ENCODE peak calls at places on chromosomes 16 and 17, in nine cellular contexts. F, C, P, T, U, X, Q, N and V are unnamed samples.

GRCh38 chr16:3842994-3843393 is 37.5 kb downstream of the CREBBP start:
- DNase-seq in F (no peak), C (no peak), P (no peak), T (no peak), U (no peak), X (peak), Q (no peak), N (no peak), V (no peak)

GRCh38 chr17:71458322-71458721 is 662.5 kb upstream of the SOX9 start:
- DNase-seq in F (no peak), C (no peak), P (no peak), T (no peak), U (no peak), X (no peak), Q (no peak), N (no peak), V (no peak)

GRCh38 chr16:86514656-86515376 is 4.5 kb downstream of the FOXF1 start:
- DNase-seq in F (no peak), C (no peak), P (no peak), T (no peak), U (no peak), X (no peak), Q (no peak), N (no peak), V (no peak)

GRCh38 chr16:17568239-17568638 is 97.5 kb upstream of the XYLT1 start:
- DNase-seq in F (no peak), C (no peak), P (no peak), T (no peak), U (no peak), X (no peak), Q (no peak), N (no peak), V (no peak)

GRCh38 chr17:48907713-48908046 is 527 bp upstream of the UBE2Z start:
- DNase-seq in F (no peak), C (peak), P (no peak), T (no peak), U (peak), X (peak), Q (no peak), N (no peak), V (no peak)

GRCh38 chr16:3023415-3023668 is 400 bp downstream of the HCFC1R1 start:
- DNase-seq in F (peak), C (peak), P (no peak), T (no peak), U (peak), X (no peak), Q (no peak), N (no peak), V (no peak)

GRCh38 chr16:20879175-20880053 is 20.7 kb downstream of the DCUN1D3 start:
- DNase-seq in F (no peak), C (no peak), P (no peak), T (no peak), U (peak), X (no peak), Q (peak), N (no peak), V (no peak)

GRCh38 chr17:56597495-56597990 is 4.0 kb downstream of the NOG start:
- DNase-seq in F (no peak), C (peak), P (peak), T (peak), U (no peak), X (no peak), Q (no peak), N (no peak), V (peak)

GRCh38 chr16:87342978-87343752 is 26.0 kb upstream of the C16orf95 start:
- DNase-seq in F (no peak), C (no peak), P (no peak), T (no peak), U (no peak), X (no peak), Q (no peak), N (no peak), V (no peak)

GRCh38 chr16:3088450-3088849 is 10.6 kb downstream of the ZSCAN10 start:
- DNase-seq in F (no peak), C (no peak), P (no peak), T (no peak), U (no peak), X (no peak), Q (no peak), N (no peak), V (no peak)

GRCh38 chr17:80254396-80255241 is 6.0 kb upstream of the RNF213 start:
- DNase-seq in F (peak), C (no peak), P (no peak), T (no peak), U (peak), X (peak), Q (peak), N (no peak), V (no peak)

GRCh38 chr16:4202615-4203014 is 39.3 kb downstream of the SRL start:
- DNase-seq in F (no peak), C (no peak), P (no peak), T (no peak), U (no peak), X (no peak), Q (no peak), N (no peak), V (no peak)

GRCh38 chr16:10188236-10188635 is 6.0 kb upstream of the GRIN2A start:
- DNase-seq in F (no peak), C (no peak), P (no peak), T (no peak), U (peak), X (no peak), Q (no peak), N (no peak), V (no peak)

GRCh38 chr16:12340151-12340733 is 363.7 kb downstream of the SNX29 start:
- DNase-seq in F (no peak), C (peak), P (no peak), T (peak), U (peak), X (no peak), Q (peak), N (no peak), V (no peak)

GRCh38 chr17:17884281-17885028 is 47.7 kb upstream of the SREBF1 start:
- DNase-seq in F (no peak), C (no peak), P (no peak), T (no peak), U (no peak), X (no peak), Q (no peak), N (no peak), V (no peak)

GRCh38 chr17:75271233-75271954 is 363 bp upstream of the MIF4GD start:
- DNase-seq in F (peak), C (peak), P (peak), T (peak), U (peak), X (no peak), Q (peak), N (peak), V (peak)

GRCh38 chr17:27322690-27323508 is 29.0 kb downstream of the WSB1 start:
- DNase-seq in F (no peak), C (no peak), P (no peak), T (no peak), U (no peak), X (no peak), Q (peak), N (no peak), V (no peak)

GRCh38 chr17:21394265-21394664 is 18.1 kb downstream of the KCNJ12 start:
- DNase-seq in F (no peak), C (no peak), P (no peak), T (no peak), U (peak), X (no peak), Q (no peak), N (no peak), V (no peak)

GRCh38 chr17:19533718-19534561 is at the start of gene SLC47A1:
- DNase-seq in F (no peak), C (peak), P (peak), T (peak), U (no peak), X (no peak), Q (peak), N (no peak), V (peak)

GRCh38 chr16:70553175-70553574 is 29.6 kb downstream of the SF3B3 start:
- DNase-seq in F (no peak), C (no peak), P (no peak), T (no peak), U (peak), X (no peak), Q (no peak), N (no peak), V (no peak)

GRCh38 chr16:57530104-57530522 is 6.3 kb downstream of the CCDC102A start:
- DNase-seq in F (peak), C (no peak), P (no peak), T (peak), U (peak), X (no peak), Q (peak), N (peak), V (no peak)

GRCh38 chr17:2250140-2251095 is 53.2 kb downstream of the SMG6 start:
- DNase-seq in F (no peak), C (no peak), P (no peak), T (no peak), U (peak), X (no peak), Q (no peak), N (no peak), V (no peak)

GRCh38 chr17:17151541-17151940 is 54.6 kb downstream of the PLD6 start:
- DNase-seq in F (no peak), C (no peak), P (no peak), T (no peak), U (no peak), X (no peak), Q (peak), N (no peak), V (no peak)

GRCh38 chr16:81123092-81123852 is 27.1 kb upstream of the GCSH start:
- DNase-seq in F (no peak), C (no peak), P (no peak), T (no peak), U (no peak), X (no peak), Q (no peak), N (no peak), V (no peak)

GRCh38 chr16:67198238-67198734 is 645 bp upstream of the ELMO3 start:
- DNase-seq in F (peak), C (peak), P (no peak), T (peak), U (no peak), X (no peak), Q (peak), N (no peak), V (no peak)

GRCh38 chr17:4559851-4560820 is at the start of gene GGT6:
- DNase-seq in F (no peak), C (no peak), P (no peak), T (no peak), U (no peak), X (no peak), Q (no peak), N (no peak), V (no peak)

GRCh38 chr16:81642943-81643342 is 136.1 kb upstream of the PLCG2 start:
- DNase-seq in F (no peak), C (no peak), P (no peak), T (no peak), U (no peak), X (no peak), Q (no peak), N (no peak), V (no peak)

GRCh38 chr16:48918520-48919258 is 308.7 kb upstream of the N4BP1 start:
- DNase-seq in F (no peak), C (peak), P (no peak), T (no peak), U (no peak), X (no peak), Q (no peak), N (no peak), V (no peak)

GRCh38 chr16:11691235-11691634 is 23.0 kb downstream of the SNN start:
- DNase-seq in F (no peak), C (no peak), P (no peak), T (no peak), U (no peak), X (no peak), Q (no peak), N (no peak), V (no peak)

GRCh38 chr17:62670202-62670821 is 42.8 kb downstream of the MRC2 start:
- DNase-seq in F (no peak), C (peak), P (no peak), T (peak), U (no peak), X (no peak), Q (no peak), N (no peak), V (no peak)

GRCh38 chr17:15255713-15256454 is 9.2 kb downstream of the PMP22 start:
- DNase-seq in F (no peak), C (no peak), P (no peak), T (no peak), U (peak), X (no peak), Q (no peak), N (no peak), V (no peak)

GRCh38 chr16:11342021-11342855 is 3.0 kb upstream of the RMI2 start:
- DNase-seq in F (no peak), C (no peak), P (no peak), T (no peak), U (no peak), X (no peak), Q (no peak), N (no peak), V (no peak)

DNA sequence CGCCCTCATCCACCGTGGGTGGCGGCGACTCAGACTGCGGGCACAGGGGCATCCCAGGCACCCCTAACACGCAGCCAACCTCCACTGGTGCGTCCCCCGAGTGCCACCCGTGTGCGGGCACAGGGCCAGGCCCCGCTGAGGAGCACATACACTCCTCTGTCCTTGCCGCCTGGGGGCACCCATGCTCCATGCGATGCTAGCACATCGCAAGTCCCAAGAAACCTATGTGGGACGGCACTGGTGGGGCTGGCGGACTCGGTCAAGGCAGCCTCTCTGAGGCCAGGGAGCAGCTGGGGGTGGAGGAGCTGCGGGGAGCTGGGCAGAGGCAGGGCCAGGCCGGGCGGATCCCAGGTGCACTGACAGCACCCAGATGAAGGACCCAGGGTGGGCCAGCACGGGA is 4.0 kb downstream of the ZNF598 start:
- DNase-seq in F (no peak), C (peak), P (no peak), T (peak), U (no peak), X (no peak), Q (peak), N (no peak), V (no peak)
- TF ChIP-seq CTCF in F (no peak), C (peak), P (no peak), T (no peak), U (no peak), X (no peak), Q (peak), N (no peak), V (no peak)

GRCh38 chr16:52871481-52871880 is 181.2 kb downstream of the CHD9NB start:
- DNase-seq in F (no peak), C (no peak), P (no peak), T (no peak), U (no peak), X (no peak), Q (no peak), N (no peak), V (no peak)
- TF ChIP-seq CTCF in F (no peak), C (no peak), P (no peak), T (no peak), U (no peak), X (no peak), Q (no peak), N (no peak), V (no peak)

DNA sequence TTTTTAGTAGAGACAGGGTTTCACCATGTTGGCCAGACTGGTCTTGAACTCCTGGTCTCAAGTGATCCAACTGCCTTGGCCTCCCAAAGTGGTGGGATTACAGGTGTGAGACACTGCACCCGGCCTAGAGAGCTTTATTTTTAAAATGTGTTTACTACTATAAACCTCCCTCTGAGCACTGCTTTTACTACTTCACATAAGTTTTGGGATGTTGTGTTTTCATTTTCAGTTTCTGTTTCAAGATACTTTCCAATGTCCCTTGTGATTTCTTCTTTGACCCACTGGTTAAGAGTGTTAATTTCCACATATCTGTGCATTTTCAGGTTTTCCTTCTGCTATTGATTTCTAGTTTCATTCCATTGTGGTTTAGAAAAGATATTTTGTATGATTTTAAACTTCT is 74.5 kb downstream of the NETO2 start:
- DNase-seq in F (no peak), C (no peak), P (no peak), T (no peak), U (no peak), X (no peak), Q (no peak), N (no peak), V (no peak)
- TF ChIP-seq CTCF in F (no peak), C (no peak), P (no peak), T (no peak), U (no peak), X (no peak), Q (no peak), N (no peak), V (no peak)

DNA sequence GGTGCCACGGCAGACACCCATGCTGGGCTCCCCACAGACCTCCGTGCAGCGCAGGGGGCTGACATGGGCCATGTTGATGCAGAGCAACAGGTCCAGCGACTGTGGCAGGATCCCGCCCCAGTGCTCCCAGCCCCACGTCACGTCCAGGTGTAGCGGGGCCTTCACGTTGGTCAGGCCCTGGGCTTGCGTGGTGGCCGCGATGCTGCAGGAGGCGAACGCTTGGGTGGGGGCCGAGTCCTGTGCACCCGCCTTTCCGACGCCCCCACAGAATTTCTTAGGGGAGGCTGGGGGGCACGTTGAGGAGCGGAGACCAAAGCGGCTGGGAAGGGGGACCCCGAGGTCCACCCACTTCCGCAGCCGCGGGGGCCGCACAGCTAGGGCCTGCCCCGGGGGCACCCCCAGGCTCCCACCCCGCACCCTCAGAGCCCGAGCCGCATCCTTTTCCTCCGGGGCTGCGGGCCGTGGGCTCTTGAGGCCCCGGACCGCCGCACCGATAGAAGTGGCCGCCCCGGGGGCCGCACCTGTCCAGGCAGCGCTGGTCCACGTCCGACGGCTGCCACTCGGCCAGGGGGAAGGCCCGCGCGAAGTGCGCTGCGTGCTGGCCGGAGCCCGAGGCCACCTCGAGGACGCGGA is 416 bp downstream of the METTL26 start:
- DNase-seq in F (peak), C (no peak), P (no peak), T (no peak), U (no peak), X (no peak), Q (no peak), N (no peak), V (no peak)
- TF ChIP-seq CTCF in F (no peak), C (no peak), P (no peak), T (no peak), U (no peak), X (no peak), Q (no peak), N (no peak), V (no peak)